ENCODE peak calls at places on chromosomes 6 and 20, in ten cellular contexts. F is LHCN-M2; J is T-helper 1 cell; E is substantia nigra; X is small intestine; G is NCI-H748 treated with DMSO at 0.1 percent for 48 hours; L is NAMALWA; M is activated naive CD4-positive, alpha-beta T cell; D is left lung; P is NT2/D1. Z is an unnamed sample.

GRCh38 chr20:17925300-17925939 is 43.2 kb downstream of the SNX5 start:
- DNase-seq in F (no peak), J (no peak), E (no peak), X (peak; percentile 86), G (no peak), L (no peak), M (no peak), D (no peak), P (no peak), Z (no peak)

GRCh38 chr6:170178561-170179477 is 112.1 kb downstream of the DLL1 start:
- DNase-seq in F (peak; percentile 47), J (no peak), E (no peak), X (peak; percentile 71), G (peak; percentile 97), L (no peak), M (no peak), D (peak; percentile 77), P (no peak), Z (no peak)

GRCh38 chr20:64101731-64102621 is 5.4 kb downstream of the NPBWR2 start:
- DNase-seq in F (no peak), J (peak; percentile 57), E (peak; percentile 25), X (no peak), G (peak; percentile 6), L (peak; percentile 82), M (peak; percentile 49), D (peak; percentile 89), P (peak; percentile 52), Z (peak; percentile 97)

GRCh38 chr6:45278367-45278766 is 49.8 kb upstream of the RUNX2 start:
- DNase-seq in F (peak; percentile 60), J (no peak), E (no peak), X (no peak), G (no peak), L (no peak), M (no peak), D (no peak), P (no peak), Z (no peak)

GRCh38 chr6:48099713-48100675 is 11.0 kb downstream of the PTCHD4 start:
- DNase-seq in F (peak; percentile 33), J (no peak), E (no peak), X (no peak), G (no peak), L (no peak), M (no peak), D (no peak), P (no peak), Z (no peak)

GRCh38 chr6:107216197-107216933 is 101.0 kb upstream of the BEND3 start:
- DNase-seq in F (no peak), J (no peak), E (no peak), X (no peak), G (no peak), L (no peak), M (no peak), D (no peak), P (no peak), Z (no peak)

GRCh38 chr6:167115054-167115453 is 7.8 kb upstream of the CCR6 start:
- DNase-seq in F (no peak), J (no peak), E (no peak), X (no peak), G (no peak), L (peak; percentile 44), M (no peak), D (no peak), P (no peak), Z (no peak)

GRCh38 chr6:20542927-20543602 is 8.8 kb downstream of the CDKAL1 start:
- DNase-seq in F (peak; percentile 73), J (no peak), E (no peak), X (no peak), G (peak; percentile 99), L (no peak), M (no peak), D (no peak), P (no peak), Z (no peak)

GRCh38 chr6:159429427-159429826 is 260.2 kb downstream of the FNDC1 start:
- DNase-seq in F (no peak), J (no peak), E (no peak), X (no peak), G (no peak), L (no peak), M (no peak), D (no peak), P (no peak), Z (no peak)

GRCh38 chr6:119002069-119002468 is 67.1 kb upstream of the MCM9 start:
- DNase-seq in F (no peak), J (no peak), E (no peak), X (peak; percentile 16), G (no peak), L (no peak), M (no peak), D (no peak), P (no peak), Z (no peak)

GRCh38 chr20:42945194-42945593 is 244.5 kb downstream of the PTPRT start:
- DNase-seq in F (no peak), J (no peak), E (no peak), X (no peak), G (no peak), L (no peak), M (no peak), D (no peak), P (no peak), Z (no peak)

GRCh38 chr6:42960243-42961019 is at the start of gene GNMT:
- DNase-seq in F (no peak), J (peak; percentile 30), E (no peak), X (peak; percentile 82), G (peak; percentile 57), L (no peak), M (no peak), D (peak; percentile 93), P (no peak), Z (no peak)

GRCh38 chr20:10059006-10059405 is 24.2 kb downstream of the ANKEF1 start:
- DNase-seq in F (no peak), J (no peak), E (no peak), X (no peak), G (no peak), L (no peak), M (no peak), D (no peak), P (no peak), Z (no peak)

GRCh38 chr20:23305098-23305497 is 45.5 kb upstream of the NXT1 start:
- DNase-seq in F (peak; percentile 62), J (no peak), E (no peak), X (no peak), G (no peak), L (no peak), M (no peak), D (no peak), P (no peak), Z (no peak)

GRCh38 chr20:48824830-48825550 is 2.8 kb downstream of the PREX1 start:
- DNase-seq in F (no peak), J (no peak), E (no peak), X (no peak), G (no peak), L (no peak), M (no peak), D (no peak), P (no peak), Z (no peak)

GRCh38 chr6:16398587-16398986 is 160.2 kb downstream of the GMPR start:
- DNase-seq in F (no peak), J (no peak), E (no peak), X (no peak), G (no peak), L (no peak), M (no peak), D (no peak), P (no peak), Z (peak; percentile 35)

GRCh38 chr20:5153612-5154542 is 27.1 kb downstream of the CDS2 start:
- DNase-seq in F (no peak), J (no peak), E (no peak), X (no peak), G (no peak), L (no peak), M (no peak), D (no peak), P (no peak), Z (no peak)

GRCh38 chr6:106677282-106677681 is 47.9 kb downstream of the QRSL1 start:
- DNase-seq in F (no peak), J (no peak), E (no peak), X (peak; percentile 73), G (no peak), L (no peak), M (no peak), D (no peak), P (no peak), Z (no peak)

GRCh38 chr20:58494923-58495622 is 20.1 kb downstream of the APCDD1L start:
- DNase-seq in F (no peak), J (no peak), E (no peak), X (no peak), G (no peak), L (no peak), M (no peak), D (no peak), P (no peak), Z (no peak)

GRCh38 chr6:137881522-137881886 is 14.4 kb downstream of the TNFAIP3 start:
- DNase-seq in F (no peak), J (peak; percentile 50), E (no peak), X (no peak), G (no peak), L (no peak), M (no peak), D (no peak), P (no peak), Z (no peak)

GRCh38 chr6:40936810-40937209 is 102.2 kb downstream of the UNC5CL start:
- DNase-seq in F (peak; percentile 63), J (no peak), E (no peak), X (no peak), G (no peak), L (no peak), M (no peak), D (no peak), P (no peak), Z (peak; percentile 50)

GRCh38 chr6:147117580-147117979 is 86.6 kb upstream of the STXBP5 start:
- DNase-seq in F (peak; percentile 67), J (no peak), E (no peak), X (peak; percentile 75), G (no peak), L (no peak), M (no peak), D (no peak), P (no peak), Z (no peak)

GRCh38 chr20:32112862-32113261 is 3.3 kb downstream of the TM9SF4 start:
- DNase-seq in F (no peak), J (no peak), E (no peak), X (peak; percentile 94), G (no peak), L (no peak), M (no peak), D (no peak), P (no peak), Z (no peak)

GRCh38 chr6:153312633-153313032 is 181.6 kb upstream of the RGS17 start:
- DNase-seq in F (peak; percentile 70), J (no peak), E (peak; percentile 11), X (peak; percentile 26), G (peak; percentile 30), L (peak; percentile 51), M (no peak), D (peak; percentile 79), P (peak; percentile 2), Z (peak; percentile 13)

GRCh38 chr6:38302081-38302480 is 337.6 kb downstream of the BTBD9 start:
- DNase-seq in F (peak; percentile 12), J (no peak), E (no peak), X (no peak), G (no peak), L (no peak), M (no peak), D (no peak), P (no peak), Z (no peak)

GRCh38 chr20:63580796-63581461 is 6.9 kb upstream of the HELZ2 start:
- DNase-seq in F (peak; percentile 27), J (peak; percentile 60), E (no peak), X (peak; percentile 37), G (no peak), L (peak; percentile 71), M (peak; percentile 59), D (no peak), P (peak; percentile 51), Z (peak; percentile 89)

GRCh38 chr20:32325706-32326506 is 32.2 kb upstream of the ASXL1 start:
- DNase-seq in F (peak; percentile 72), J (no peak), E (no peak), X (peak; percentile 79), G (peak; percentile 27), L (no peak), M (no peak), D (no peak), P (no peak), Z (peak; percentile 30)